ENCODE peak calls at places on chromosome 9, in eight cellular contexts. V, R, Z, M, B, I, L and X are unnamed samples.

GRCh38 chr9:114212841-114213240 is 57.5 kb downstream of the COL27A1 start:
- DNase-seq in V (no peak), R (no peak), Z (no peak), M (no peak), B (no peak), I (no peak), L (no peak), X (no peak)

GRCh38 chr9:69122086-69122390 is 52.0 kb upstream of the TJP2 start:
- DNase-seq in V (peak), R (peak), Z (peak), M (peak), B (peak), I (peak), L (peak), X (peak)

GRCh38 chr9:87707805-87708500 is 18.0 kb upstream of the CTSL start:
- DNase-seq in V (no peak), R (no peak), Z (no peak), M (no peak), B (no peak), I (no peak), L (no peak), X (no peak)

GRCh38 chr9:15524845-15525455 is 14.2 kb upstream of the PSIP1 start:
- DNase-seq in V (no peak), R (no peak), Z (no peak), M (no peak), B (no peak), I (no peak), L (no peak), X (no peak)

GRCh38 chr9:107755267-107755666 is 265.7 kb upstream of the KLF4 start:
- DNase-seq in V (no peak), R (no peak), Z (peak), M (no peak), B (no peak), I (no peak), L (no peak), X (no peak)

GRCh38 chr9:131557855-131558548 is 12.7 kb downstream of the PRRT1B start:
- DNase-seq in V (no peak), R (no peak), Z (no peak), M (no peak), B (no peak), I (no peak), L (no peak), X (no peak)

GRCh38 chr9:87445646-87446045 is 52.0 kb upstream of the DAPK1 start:
- DNase-seq in V (peak), R (no peak), Z (peak), M (peak), B (no peak), I (no peak), L (no peak), X (no peak)

GRCh38 chr9:100064872-100065581 is 33.8 kb downstream of the ERP44 start:
- DNase-seq in V (no peak), R (no peak), Z (peak), M (no peak), B (no peak), I (no peak), L (no peak), X (no peak)

GRCh38 chr9:114919611-114920010 is 10.8 kb downstream of the TNFSF8 start:
- DNase-seq in V (no peak), R (no peak), Z (no peak), M (no peak), B (no peak), I (no peak), L (no peak), X (no peak)

GRCh38 chr9:111959960-111960359 is 63.3 kb downstream of the UGCG start:
- DNase-seq in V (no peak), R (no peak), Z (no peak), M (no peak), B (no peak), I (no peak), L (no peak), X (no peak)

GRCh38 chr9:77710965-77711657 is 63.0 kb upstream of the GNA14 start:
- DNase-seq in V (no peak), R (no peak), Z (peak), M (no peak), B (no peak), I (no peak), L (no peak), X (no peak)

GRCh38 chr9:114221706-114222465 is 66.5 kb downstream of the COL27A1 start:
- DNase-seq in V (no peak), R (no peak), Z (peak), M (no peak), B (no peak), I (no peak), L (no peak), X (no peak)

GRCh38 chr9:133050781-133051180 is 11.0 kb upstream of the CEL start:
- DNase-seq in V (no peak), R (no peak), Z (no peak), M (no peak), B (no peak), I (no peak), L (no peak), X (no peak)

GRCh38 chr9:71663931-71664459 is 104.3 kb downstream of the CEMIP2 start:
- DNase-seq in V (no peak), R (no peak), Z (peak), M (no peak), B (no peak), I (no peak), L (no peak), X (no peak)

GRCh38 chr9:103522409-103522808 is 527.3 kb downstream of the CYLC2 start:
- DNase-seq in V (no peak), R (no peak), Z (no peak), M (no peak), B (no peak), I (no peak), L (no peak), X (no peak)

GRCh38 chr9:25261445-25261844 is 416.8 kb downstream of the TUSC1 start:
- DNase-seq in V (no peak), R (no peak), Z (no peak), M (no peak), B (no peak), I (no peak), L (no peak), X (no peak)

GRCh38 chr9:88322906-88323566 is 65.2 kb upstream of the SPIN1 start:
- DNase-seq in V (no peak), R (peak), Z (peak), M (no peak), B (no peak), I (peak), L (peak), X (no peak)